ENCODE peak calls at places on chromosomes 6 and 20, in four cellular contexts. C is psoas muscle, V is lower leg skin, P is BJ. I is an unnamed sample.
A peak's percentile ranks its signal among the peaks of the same experiment; 100 is the strongest.

GRCh38 chr6:45428734-45429133 is 51.0 kb upstream of the SUPT3H start:
- DNase-seq in C (no peak), V (no peak), P (no peak), I (no peak)

GRCh38 chr6:18352842-18353241 is 34.3 kb upstream of the RNF144B start:
- DNase-seq in C (no peak), V (peak; percentile 71), P (no peak), I (no peak)

GRCh38 chr20:46128310-46129151 is 10.4 kb downstream of the CD40 start:
- DNase-seq in C (no peak), V (no peak), P (no peak), I (no peak)

GRCh38 chr20:35742741-35743523 is 872 bp upstream of the RBM39 start:
- DNase-seq in C (no peak), V (no peak), P (no peak), I (no peak)

GRCh38 chr6:149421132-149421531 is 21.1 kb downstream of the SUMO4 start:
- DNase-seq in C (no peak), V (no peak), P (no peak), I (no peak)

GRCh38 chr6:166541876-166542579 is 44.5 kb downstream of the RAMACL start:
- DNase-seq in C (no peak), V (no peak), P (no peak), I (no peak)

GRCh38 chr6:111715321-111715720 is 109.6 kb upstream of the TRAF3IP2 start:
- DNase-seq in C (no peak), V (no peak), P (no peak), I (no peak)

GRCh38 chr6:138680085-138680484 is 93.5 kb upstream of the CCDC28A start:
- DNase-seq in C (no peak), V (no peak), P (no peak), I (no peak)

DNA sequence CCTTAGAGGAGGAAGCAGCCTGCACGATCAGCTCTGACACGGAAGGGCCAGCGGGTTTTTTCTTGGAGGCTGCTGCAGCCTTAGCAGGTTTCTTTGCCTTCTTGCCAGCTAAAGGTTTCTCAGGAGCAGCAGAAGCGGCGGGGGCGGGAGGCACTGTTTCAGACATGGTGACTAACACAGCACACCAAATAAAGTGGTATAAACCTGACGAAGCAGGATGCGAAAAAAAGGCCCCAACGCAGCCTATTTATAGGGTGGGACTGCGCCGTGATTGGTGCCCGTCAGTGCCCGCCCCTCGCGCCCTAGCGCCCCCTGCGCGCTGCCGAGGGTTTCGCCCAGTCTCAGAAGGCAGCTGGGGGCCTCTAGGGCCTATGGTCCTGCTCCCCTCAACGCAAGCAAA is 55.0 kb downstream of the TRIM38 start:
- DNase-seq in C (peak; percentile 62), V (peak; percentile 66), P (no peak), I (no peak)
- H3K4me3 ChIP-seq in C (peak overlapping the region; percentile 49), V (no peak overlapping the region), P (peak overlapping the region; percentile 26), I (peak overlapping the region; percentile 36)

DNA sequence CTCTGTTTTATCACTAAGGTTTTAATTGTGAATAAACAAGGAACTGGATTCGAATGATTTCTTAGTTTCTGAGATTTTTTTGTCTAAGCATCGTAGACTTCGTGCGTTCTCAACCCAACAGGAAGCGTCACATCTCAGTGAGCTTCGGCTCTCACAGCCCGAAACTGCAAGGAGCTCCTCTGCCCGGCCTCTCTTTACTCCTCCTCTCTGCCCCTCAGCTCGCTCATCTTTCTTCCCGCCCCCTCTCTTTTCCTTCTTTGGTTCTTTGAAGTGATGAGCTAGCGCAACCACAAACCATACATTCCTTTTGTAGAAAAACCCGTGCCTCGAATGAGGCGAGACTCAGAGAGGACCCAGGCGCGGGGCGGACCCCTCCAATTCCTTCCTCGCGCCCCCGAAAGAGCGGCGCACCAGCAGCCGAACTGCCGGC is 480 bp upstream of the NT5E start:
- DNase-seq in C (peak; percentile 33), V (no peak), P (no peak), I (peak; percentile 39)
- H3K4me3 ChIP-seq in C (peak overlapping the region; percentile 69), V (peak overlapping the region; percentile 38), P (peak overlapping the region; percentile 87), I (peak overlapping the region; percentile 83)

GRCh38 chr6:52249078-52249477 is 4.8 kb upstream of the IL17F start:
- DNase-seq in C (no peak), V (no peak), P (no peak), I (no peak)

GRCh38 chr6:52254731-52255378 is 10.6 kb upstream of the IL17F start:
- DNase-seq in C (no peak), V (no peak), P (no peak), I (no peak)

GRCh38 chr6:52251113-52251512 is 6.8 kb upstream of the IL17F start:
- DNase-seq in C (no peak), V (no peak), P (no peak), I (no peak)

GRCh38 chr6:52255434-52255833 is 11.1 kb upstream of the IL17F start:
- DNase-seq in C (no peak), V (no peak), P (no peak), I (no peak)

GRCh38 chr6:52253494-52253893 is 9.2 kb upstream of the IL17F start:
- DNase-seq in C (no peak), V (no peak), P (no peak), I (no peak)
- H3K4me3 ChIP-seq in C (no peak overlapping the region), V (no peak overlapping the region), P (no peak overlapping the region), I (no peak overlapping the region)

GRCh38 chr6:129517288-129517687 is 192.7 kb downstream of the ARHGAP18 start:
- DNase-seq in C (no peak), V (no peak), P (no peak), I (no peak)

GRCh38 chr6:129513471-129513870 is 196.5 kb downstream of the ARHGAP18 start:
- DNase-seq in C (no peak), V (no peak), P (peak; percentile 60), I (no peak)

GRCh38 chr6:129516787-129517186 is 193.2 kb downstream of the ARHGAP18 start:
- DNase-seq in C (no peak), V (no peak), P (no peak), I (no peak)

GRCh38 chr6:129515004-129515403 is 195.0 kb downstream of the ARHGAP18 start:
- DNase-seq in C (no peak), V (no peak), P (no peak), I (no peak)

GRCh38 chr6:129516005-129516404 is 194.0 kb downstream of the ARHGAP18 start:
- DNase-seq in C (no peak), V (no peak), P (no peak), I (no peak)
- H3K4me3 ChIP-seq in C (no peak overlapping the region), V (no peak overlapping the region), P (no peak overlapping the region), I (no peak overlapping the region)

DNA sequence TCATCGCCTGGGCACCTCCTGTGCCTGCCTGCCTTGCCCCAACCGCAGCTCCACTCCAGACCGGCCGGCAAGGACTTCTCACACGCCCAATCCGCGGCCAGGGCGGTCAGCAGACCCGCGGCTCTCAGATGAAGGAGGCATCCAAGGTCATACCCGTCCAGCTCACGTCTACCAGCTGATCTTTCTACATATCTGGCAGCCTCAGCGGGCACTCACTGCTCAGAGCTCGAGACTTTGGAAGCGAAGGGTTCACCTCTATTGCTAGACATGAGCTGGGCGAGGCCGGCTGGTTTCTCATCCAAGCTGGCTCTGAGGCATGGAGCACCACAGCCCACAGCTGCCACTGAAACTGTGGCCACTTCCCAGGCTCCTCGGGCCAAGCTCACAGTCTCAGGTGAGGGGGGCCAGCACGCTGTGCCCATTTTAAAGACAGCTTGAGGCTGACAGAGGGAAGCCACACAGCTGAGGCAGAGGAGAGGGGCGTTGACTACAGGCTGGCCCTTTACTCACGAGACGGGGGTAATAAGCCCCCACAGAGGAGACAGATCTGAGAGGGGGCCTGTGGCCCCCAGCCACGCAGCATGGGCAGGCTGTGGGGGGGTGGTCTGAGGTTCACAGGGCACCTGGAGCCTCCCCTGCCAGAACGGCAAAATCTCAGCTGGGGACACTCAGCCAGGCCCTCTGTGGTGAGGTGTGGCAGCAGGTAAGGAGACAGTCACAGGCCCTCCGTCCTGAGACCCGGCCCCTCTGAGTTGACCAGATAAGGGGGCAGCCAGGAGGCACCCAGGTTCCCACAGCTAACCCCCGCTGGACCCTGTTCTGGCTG is 2.0 kb downstream of the LAMA5 start:
- DNase-seq in C (peak; percentile 73), V (no peak), P (no peak), I (no peak)
- H3K4me3 ChIP-seq in C (peak overlapping the region; percentile 75), V (no peak overlapping the region), P (no peak overlapping the region), I (no peak overlapping the region)

GRCh38 chr6:101400341-101400740 is 6.8 kb downstream of the GRIK2 start:
- DNase-seq in C (no peak), V (no peak), P (no peak), I (no peak)
- H3K4me3 ChIP-seq in C (no peak overlapping the region), V (no peak overlapping the region), P (no peak overlapping the region), I (no peak overlapping the region)